ENCODE peak calls at places on chromosomes 11 and 22, in nine cellular contexts. N is tibial nerve, A is right lobe of liver, L is testis, G is adrenal gland, W is esophagus squamous epithelium, S is Peyer's patch, Q is ovary, I is stomach. C is an unnamed sample.

GRCh38 chr22:29797351-29797750 is 30.2 kb downstream of the UQCR10 start:
- DNase-seq in N (no peak), A (no peak), L (no peak), G (no peak), W (no peak), S (no peak), Q (no peak), I (no peak), C (no peak)

GRCh38 chr11:14927146-14927545 is 35.1 kb upstream of the CYP2R1 start:
- DNase-seq in N (no peak), A (no peak), L (no peak), G (no peak), W (no peak), S (no peak), Q (no peak), I (no peak), C (no peak)

GRCh38 chr11:77107950-77108349 is 5.3 kb downstream of the OMP start:
- DNase-seq in N (no peak), A (no peak), L (peak; percentile 89), G (peak; percentile 95), W (no peak), S (peak; percentile 79), Q (peak; percentile 85), I (peak; percentile 81), C (peak; percentile 89)

GRCh38 chr11:72240461-72241289 is 3.3 kb downstream of the PHOX2A start:
- DNase-seq in N (no peak), A (no peak), L (no peak), G (no peak), W (no peak), S (peak; percentile 53), Q (no peak), I (no peak), C (no peak)

GRCh38 chr11:133403900-133404299 is 128.4 kb downstream of the OPCML start:
- DNase-seq in N (no peak), A (no peak), L (peak; percentile 54), G (no peak), W (no peak), S (no peak), Q (no peak), I (no peak), C (no peak)

GRCh38 chr11:117822522-117823033 is 2.0 kb downstream of the FXYD2 start:
- DNase-seq in N (no peak), A (no peak), L (no peak), G (no peak), W (no peak), S (peak; percentile 42), Q (no peak), I (no peak), C (peak; percentile 11)

GRCh38 chr11:78244546-78245315 is 56.0 kb downstream of the USP35 start:
- DNase-seq in N (no peak), A (no peak), L (no peak), G (no peak), W (no peak), S (no peak), Q (no peak), I (no peak), C (no peak)

GRCh38 chr22:48254311-48254873 is 1491.9 kb downstream of the TBC1D22A start:
- DNase-seq in N (no peak), A (no peak), L (peak; percentile 30), G (no peak), W (no peak), S (no peak), Q (no peak), I (no peak), C (no peak)

GRCh38 chr22:36162127-36163034 is 1.8 kb upstream of the APOL3 start:
- DNase-seq in N (no peak), A (no peak), L (no peak), G (no peak), W (no peak), S (no peak), Q (no peak), I (no peak), C (no peak)

GRCh38 chr11:28842716-28843115 is 734.5 kb downstream of the METTL15 start:
- DNase-seq in N (no peak), A (no peak), L (no peak), G (no peak), W (no peak), S (no peak), Q (no peak), I (no peak), C (no peak)

DNA sequence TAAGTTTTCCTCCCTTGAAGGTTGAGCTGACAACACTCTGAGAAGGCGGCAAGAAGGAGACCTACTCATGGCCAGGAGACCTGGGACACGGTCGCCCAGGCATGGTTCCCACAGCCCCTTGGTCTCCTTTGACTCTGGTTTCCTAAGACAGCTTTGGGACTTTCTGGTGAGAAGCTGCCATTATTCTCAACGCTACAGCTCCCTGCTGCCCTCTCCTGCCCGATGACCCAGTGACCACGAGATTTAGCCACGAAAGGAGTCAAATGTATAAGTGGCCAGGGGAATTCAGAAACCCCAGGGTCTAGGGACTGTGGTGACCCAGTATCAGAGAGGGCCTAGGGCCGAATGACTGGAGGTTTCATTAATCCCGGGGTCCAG is 696 bp upstream of the SDF2L1 start:
- DNase-seq in N (no peak), A (peak; percentile 62), L (peak; percentile 58), G (peak; percentile 62), W (no peak), S (peak; percentile 67), Q (no peak), I (peak; percentile 53), C (peak; percentile 72)
- H3K4me3 ChIP-seq in N (peak overlapping the region; percentile 65), A (peak overlapping the region; percentile 60), L (peak overlapping the region; percentile 63), G (peak overlapping the region; percentile 30), W (peak overlapping the region; percentile 80), S (peak overlapping the region; percentile 82), Q (peak overlapping the region; percentile 26), I (peak overlapping the region; percentile 80), C (no peak overlapping the region)

DNA sequence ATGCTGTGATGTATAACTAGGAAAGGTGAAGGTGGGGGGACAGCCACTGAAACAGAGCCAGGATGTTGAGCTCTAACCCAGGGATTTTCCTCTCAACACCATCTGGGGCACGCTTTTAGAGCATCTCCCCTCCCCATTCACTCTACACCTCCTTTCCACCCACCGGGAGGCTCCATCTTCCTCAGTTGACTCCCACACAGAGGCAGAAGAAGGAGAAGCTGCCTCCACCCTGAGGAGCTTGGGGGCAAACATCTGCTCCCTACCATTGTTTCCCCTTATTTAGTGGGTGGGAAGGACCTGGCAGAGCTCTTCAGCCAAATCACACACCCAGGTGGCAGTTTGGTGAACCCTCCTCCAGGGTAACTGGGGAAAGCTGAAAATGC is 50.0 kb upstream of the ADA2 start:
- DNase-seq in N (no peak), A (no peak), L (no peak), G (no peak), W (no peak), S (no peak), Q (no peak), I (no peak), C (no peak)
- H3K4me1 ChIP-seq in N (no peaks in the 10 kb centered on the region), A (peaks cover 7% of the 10 kb centered on the region), L (peaks cover 7% of the 10 kb centered on the region), G (no peaks in the 10 kb centered on the region), W (peaks cover 5% of the 10 kb centered on the region), S (peaks cover 39% of the 10 kb centered on the region), Q (peaks cover 3% of the 10 kb centered on the region), I (no peaks in the 10 kb centered on the region), C (peaks cover 23% of the 10 kb centered on the region)

GRCh38 chr11:122277553-122277952 is 161.5 kb upstream of the BLID start:
- DNase-seq in N (no peak), A (no peak), L (no peak), G (no peak), W (no peak), S (no peak), Q (no peak), I (no peak), C (peak; percentile 41)
- TF ChIP-seq POLR2A in N (no peak), A (no peak), L (no peak), G (no peak), W (no peak), S (no peak), Q (no peak), I (no peak), C (no peak)

DNA sequence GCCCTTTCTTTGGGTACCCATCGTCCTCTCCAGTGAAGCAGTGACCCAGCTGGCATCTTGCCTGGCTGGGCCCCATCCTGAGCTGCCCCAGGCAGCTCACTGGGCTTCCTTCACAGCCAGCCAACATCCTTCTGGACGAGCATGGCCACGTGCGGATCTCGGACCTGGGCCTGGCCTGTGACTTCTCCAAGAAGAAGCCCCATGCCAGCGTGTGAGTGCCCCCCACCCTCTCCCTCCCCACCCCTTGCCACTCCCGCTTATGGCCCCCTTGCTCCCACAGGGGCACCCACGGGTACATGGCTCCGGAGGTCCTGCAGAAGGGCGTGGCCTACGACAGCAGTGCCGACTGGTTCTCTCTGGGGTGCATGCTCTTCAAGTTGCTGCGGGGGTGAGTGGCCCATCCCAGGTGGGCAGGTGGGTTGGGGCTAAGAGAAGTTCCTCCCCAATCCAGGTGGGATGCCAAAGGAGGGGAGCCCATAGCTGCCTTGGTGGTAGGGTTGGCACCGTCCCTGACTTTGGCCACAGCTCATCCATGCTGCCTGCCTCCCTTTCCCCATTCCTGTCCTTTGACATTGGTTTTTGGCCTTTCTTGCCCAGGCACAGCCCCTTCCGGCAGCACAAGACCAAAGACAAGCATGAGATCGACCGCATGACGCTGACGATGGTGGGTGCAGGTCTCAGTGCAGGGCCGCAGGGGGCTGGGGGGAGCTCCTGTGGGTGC is 6.8 kb upstream of the ANKRD13D start:
- DNase-seq in N (no peak), A (peak; percentile 52), L (no peak), G (peak; percentile 9), W (no peak), S (peak; percentile 39), Q (peak; percentile 28), I (no peak), C (peak; percentile 5)
- H3K4me3 ChIP-seq in N (no peak overlapping the region), A (no peak overlapping the region), L (no peak overlapping the region), G (no peak overlapping the region), W (no peak overlapping the region), S (no peak overlapping the region), Q (no peak overlapping the region), I (no peak overlapping the region), C (no peak overlapping the region)

GRCh38 chr11:48101958-48102357 is 114.7 kb upstream of the OR4B1 start:
- DNase-seq in N (no peak), A (peak; percentile 72), L (no peak), G (no peak), W (no peak), S (no peak), Q (no peak), I (no peak), C (no peak)

GRCh38 chr11:48106166-48106565 is 110.4 kb upstream of the OR4B1 start:
- DNase-seq in N (no peak), A (no peak), L (no peak), G (no peak), W (no peak), S (no peak), Q (no peak), I (no peak), C (no peak)

GRCh38 chr11:48103621-48104561 is 112.7 kb upstream of the OR4B1 start:
- DNase-seq in N (no peak), A (peak; percentile 61), L (no peak), G (no peak), W (no peak), S (no peak), Q (no peak), I (no peak), C (no peak)

GRCh38 chr11:48105096-48105990 is 111.3 kb upstream of the OR4B1 start:
- DNase-seq in N (no peak), A (peak; percentile 31), L (no peak), G (no peak), W (no peak), S (no peak), Q (no peak), I (no peak), C (no peak)

GRCh38 chr11:48104562-48104924 is 112.1 kb upstream of the OR4B1 start:
- DNase-seq in N (no peak), A (peak; percentile 25), L (no peak), G (no peak), W (no peak), S (no peak), Q (no peak), I (no peak), C (no peak)
- H3K4me1 ChIP-seq in N (peaks cover 98% of the 10 kb centered on the region), A (peaks cover 56% of the 10 kb centered on the region), L (peaks cover 2% of the 10 kb centered on the region), G (peaks cover 2% of the 10 kb centered on the region), W (peaks cover 3% of the 10 kb centered on the region), S (peaks cover 57% of the 10 kb centered on the region), Q (no peaks in the 10 kb centered on the region), I (peaks cover 90% of the 10 kb centered on the region), C (peaks cover 49% of the 10 kb centered on the region)

C was measured in body of pancreas.